ENCODE peak calls at places on chromosomes 12 and 14, in five cellular contexts. T is NCI-H69; F is uterus; S is activated naive CD4-positive, alpha-beta T cell; K is hypothalamus. W is an unnamed sample.

GRCh38 chr12:43069768-43070221 is 480.2 kb upstream of the PRICKLE1 start:
- DNase-seq in T (no peak), F (peak; percentile 24), S (no peak), K (no peak), W (no peak)

GRCh38 chr14:104223101-104223809 is 84.9 kb downstream of the KIF26A start:
- DNase-seq in T (peak; percentile 94), F (no peak), S (no peak), K (no peak), W (peak; percentile 60)

GRCh38 chr12:119114294-119114693 is 64.4 kb upstream of the HSPB8 start:
- DNase-seq in T (no peak), F (no peak), S (no peak), K (no peak), W (no peak)

GRCh38 chr12:100895197-100895596 is 100.6 kb downstream of the ANO4 start:
- DNase-seq in T (no peak), F (no peak), S (no peak), K (no peak), W (no peak)

GRCh38 chr14:75205586-75205985 is 29.2 kb upstream of the TMED10 start:
- DNase-seq in T (no peak), F (no peak), S (no peak), K (no peak), W (no peak)

GRCh38 chr12:5768171-5768879 is 176.7 kb downstream of the ANO2 start:
- DNase-seq in T (no peak), F (no peak), S (no peak), K (no peak), W (no peak)

GRCh38 chr14:30559638-30560071 is 697 bp downstream of the G2E3 start:
- DNase-seq in T (peak; percentile 85), F (no peak), S (no peak), K (no peak), W (no peak)

GRCh38 chr14:100537701-100538565 is 49.3 kb downstream of the BEGAIN start:
- DNase-seq in T (no peak), F (peak; percentile 18), S (no peak), K (peak; percentile 78), W (no peak)

GRCh38 chr14:51922624-51923023 is 62.2 kb downstream of the GNG2 start:
- DNase-seq in T (no peak), F (no peak), S (no peak), K (no peak), W (no peak)

GRCh38 chr14:91349481-91350074 is 68.0 kb downstream of the CCDC88C start:
- DNase-seq in T (no peak), F (no peak), S (no peak), K (no peak), W (no peak)

GRCh38 chr14:80489513-80489912 is 278.2 kb upstream of the DIO2 start:
- DNase-seq in T (no peak), F (no peak), S (no peak), K (no peak), W (no peak)

GRCh38 chr12:124923906-124924734 is 9.7 kb upstream of the UBC start:
- DNase-seq in T (no peak), F (peak; percentile 51), S (no peak), K (no peak), W (no peak)

GRCh38 chr12:132327351-132328171 is 1.8 kb downstream of the GALNT9 start:
- DNase-seq in T (no peak), F (peak; percentile 66), S (no peak), K (peak; percentile 62), W (no peak)